ENCODE peak calls at places on chromosomes 7 and 10, in six cellular contexts. U is T-helper 1 cell; D is HTR-8/SVneo; Z is stimulated activated CD4-positive, alpha-beta T cell treated with anti-CD3 and anti-CD28 coated beads, TNF-alpha, amount 100 ng/mL, for 24 hours; I is endothelial cell; H is GM23338. M is an unnamed sample.

GRCh38 chr7:37908221-37908788 is 8.3 kb downstream of the SFRP4 start:
- DNase-seq in U (no peak), D (no peak), Z (no peak), I (no peak), H (no peak), M (peak)

GRCh38 chr7:98168904-98169621 is 42.2 kb upstream of the BHLHA15 start:
- DNase-seq in U (no peak), D (no peak), Z (no peak), I (no peak), H (no peak), M (no peak)

GRCh38 chr7:25680636-25681035 is 452.4 kb upstream of the NPVF start:
- DNase-seq in U (no peak), D (no peak), Z (no peak), I (no peak), H (no peak), M (no peak)

GRCh38 chr7:151454932-151455530 is 15.1 kb upstream of the CRYGN start:
- DNase-seq in U (no peak), D (no peak), Z (no peak), I (no peak), H (no peak), M (no peak)

GRCh38 chr10:47164126-47164799 is 135.7 kb upstream of the GDF10 start:
- DNase-seq in U (no peak), D (peak), Z (no peak), I (no peak), H (no peak), M (peak)

GRCh38 chr7:157576415-157576814 is 239.6 kb downstream of the DNAJB6 start:
- DNase-seq in U (peak), D (no peak), Z (peak), I (no peak), H (no peak), M (no peak)

GRCh38 chr7:55523366-55523765 is 48.9 kb downstream of the VOPP1 start:
- DNase-seq in U (no peak), D (no peak), Z (no peak), I (no peak), H (no peak), M (no peak)

GRCh38 chr7:90625562-90625961 is 29.4 kb downstream of the CDK14 start:
- DNase-seq in U (no peak), D (peak), Z (no peak), I (peak), H (peak), M (peak)

GRCh38 chr7:128353610-128354009 is 7.9 kb downstream of the PRRT4 start:
- DNase-seq in U (no peak), D (no peak), Z (no peak), I (no peak), H (no peak), M (no peak)

GRCh38 chr7:46616636-46617035 is 695.6 kb upstream of the IGFBP3 start:
- DNase-seq in U (no peak), D (no peak), Z (no peak), I (no peak), H (no peak), M (no peak)

GRCh38 chr10:114499630-114500190 is 95.4 kb upstream of the AFAP1L2 start:
- DNase-seq in U (no peak), D (no peak), Z (peak), I (no peak), H (no peak), M (no peak)

GRCh38 chr10:96271017-96271815 is at the start of gene BLNK:
- DNase-seq in U (no peak), D (no peak), Z (no peak), I (no peak), H (no peak), M (no peak)

GRCh38 chr7:95411666-95412065 is 15.5 kb upstream of the PON3 start:
- DNase-seq in U (no peak), D (no peak), Z (no peak), I (no peak), H (no peak), M (no peak)

GRCh38 chr10:63711866-63712716 is 190.9 kb downstream of the REEP3 start:
- DNase-seq in U (no peak), D (peak), Z (no peak), I (no peak), H (no peak), M (peak)

GRCh38 chr10:29009464-29009863 is 279.4 kb upstream of the LYZL1 start:
- DNase-seq in U (no peak), D (no peak), Z (no peak), I (no peak), H (no peak), M (no peak)

GRCh38 chr7:110142939-110143526 is 947.9 kb upstream of the LRRN3 start:
- DNase-seq in U (no peak), D (no peak), Z (no peak), I (no peak), H (no peak), M (no peak)

GRCh38 chr10:62852961-62853702 is 37.0 kb upstream of the EGR2 start:
- DNase-seq in U (no peak), D (no peak), Z (no peak), I (no peak), H (no peak), M (no peak)

GRCh38 chr7:152899004-152899403 is 139.5 kb downstream of the ACTR3B start:
- DNase-seq in U (no peak), D (no peak), Z (no peak), I (no peak), H (no peak), M (no peak)

GRCh38 chr7:3300651-3301471 is at the start of gene SDK1:
- DNase-seq in U (peak), D (peak), Z (peak), I (peak), H (peak), M (no peak)

GRCh38 chr7:39741942-39742623 is 118.7 kb downstream of the RALA start:
- DNase-seq in U (no peak), D (no peak), Z (no peak), I (peak), H (peak), M (no peak)

GRCh38 chr10:46291817-46292572 is 5.2 kb downstream of the ANTXRL start:
- DNase-seq in U (no peak), D (no peak), Z (no peak), I (no peak), H (no peak), M (no peak)

GRCh38 chr7:421056-421991 is 98.3 kb downstream of the PDGFA start:
- DNase-seq in U (no peak), D (no peak), Z (no peak), I (no peak), H (peak), M (no peak)

GRCh38 chr10:98260752-98261151 is 7.2 kb downstream of the LOXL4 start:
- DNase-seq in U (no peak), D (no peak), Z (no peak), I (no peak), H (no peak), M (no peak)

GRCh38 chr7:7274782-7275181 is 92.4 kb downstream of the C1GALT1 start:
- DNase-seq in U (no peak), D (no peak), Z (no peak), I (no peak), H (peak), M (no peak)

GRCh38 chr10:116692225-116692624 is 50.1 kb downstream of the HSPA12A start:
- DNase-seq in U (no peak), D (no peak), Z (no peak), I (no peak), H (no peak), M (no peak)

GRCh38 chr10:118689070-118689858 is 65.5 kb downstream of the CACUL1 start:
- DNase-seq in U (no peak), D (no peak), Z (no peak), I (no peak), H (no peak), M (no peak)

GRCh38 chr10:51960494-51960895 is 261.1 kb upstream of the CSTF2T start:
- DNase-seq in U (no peak), D (peak), Z (no peak), I (no peak), H (peak), M (peak)

GRCh38 chr7:158782638-158783490 is 46.4 kb downstream of the ESYT2 start:
- DNase-seq in U (no peak), D (no peak), Z (no peak), I (peak), H (peak), M (no peak)

GRCh38 chr10:111240348-111240747 is 163.5 kb downstream of the ADRA2A start:
- DNase-seq in U (no peak), D (no peak), Z (no peak), I (no peak), H (no peak), M (no peak)

GRCh38 chr7:20744913-20745587 is 41.6 kb downstream of the SP8 start:
- DNase-seq in U (no peak), D (peak), Z (no peak), I (no peak), H (peak), M (no peak)

M was measured in HS-27A.